ENCODE peak calls at places on chromosomes 2 and 18, in seven cellular contexts. W, O, P, F, C, A and G are unnamed samples. For H3K27me3 and H3K4me1, the result is how much of the 10 kb centered on the place peaks cover.

GRCh38 chr2:170887496-170888265 is 41.4 kb upstream of the GORASP2 start:
- DNase-seq in F (no peak), C (no peak), A (no peak), P (no peak), O (no peak), W (no peak), G (no peak)

GRCh38 chr2:127080941-127081769 is 25.8 kb downstream of the BIN1 start:
- DNase-seq in F (no peak), C (no peak), A (peak), W (peak), P (no peak), O (peak), G (peak)

GRCh38 chr2:223414646-223415045 is 187.5 kb downstream of the SCG2 start:
- DNase-seq in O (peak), C (no peak), A (no peak), P (peak), W (no peak), F (no peak), G (no peak)

GRCh38 chr2:65494078-65494477 is 61.7 kb upstream of the SPRED2 start:
- DNase-seq in F (no peak), P (no peak), A (no peak), C (no peak), W (no peak), O (no peak), G (no peak)

GRCh38 chr2:10591207-10591606 is 98.6 kb downstream of the NOL10 start:
- DNase-seq in A (no peak), W (no peak), O (no peak), P (peak), F (no peak), C (peak), G (no peak)

GRCh38 chr2:106193491-106193976 is 567 bp downstream of the UXS1 start:
- DNase-seq in A (peak), P (no peak), W (no peak), O (no peak), F (peak), C (peak), G (peak)

GRCh38 chr2:29528891-29529520 is 392.4 kb downstream of the ALK start:
- DNase-seq in P (peak), A (no peak), W (no peak), C (no peak), O (no peak), F (no peak), G (no peak)

GRCh38 chr18:77702686-77703085 is 453.0 kb downstream of the GALR1 start:
- DNase-seq in F (peak), W (no peak), O (no peak), C (peak), A (no peak), P (peak), G (no peak)

GRCh38 chr18:23487738-23488625 is 15.3 kb upstream of the RMC1 start:
- DNase-seq in W (no peak), A (peak), O (no peak), P (peak), C (no peak), F (peak), G (no peak)

GRCh38 chr2:111919794-111920608 is 21.6 kb downstream of the MERTK start:
- DNase-seq in W (no peak), C (peak), A (no peak), P (no peak), O (no peak), F (no peak), G (no peak)

GRCh38 chr18:58682429-58683069 is 11.3 kb downstream of the MALT1 start:
- DNase-seq in W (no peak), F (no peak), C (no peak), A (no peak), P (peak), O (no peak), G (no peak)

GRCh38 chr2:157443090-157443489 is 799 bp downstream of the CYTIP start:
- DNase-seq in O (no peak), F (no peak), W (no peak), A (no peak), C (no peak), P (no peak), G (peak)

GRCh38 chr2:5699963-5700362 is 7.8 kb downstream of the SOX11 start:
- DNase-seq in A (no peak), F (no peak), P (no peak), O (no peak), W (no peak), C (no peak), G (no peak)

GRCh38 chr2:5697554-5697953 is 5.4 kb downstream of the SOX11 start:
- DNase-seq in F (no peak), A (no peak), W (no peak), O (no peak), P (no peak), C (no peak), G (no peak)

GRCh38 chr2:5696351-5696740 is 4.2 kb downstream of the SOX11 start:
- DNase-seq in O (no peak), F (no peak), C (no peak), W (no peak), P (peak), A (no peak), G (no peak)

GRCh38 chr2:5696741-5697521 is 4.7 kb downstream of the SOX11 start:
- DNase-seq in F (no peak), A (no peak), W (no peak), C (peak), P (peak), O (no peak), G (no peak)

DNA sequence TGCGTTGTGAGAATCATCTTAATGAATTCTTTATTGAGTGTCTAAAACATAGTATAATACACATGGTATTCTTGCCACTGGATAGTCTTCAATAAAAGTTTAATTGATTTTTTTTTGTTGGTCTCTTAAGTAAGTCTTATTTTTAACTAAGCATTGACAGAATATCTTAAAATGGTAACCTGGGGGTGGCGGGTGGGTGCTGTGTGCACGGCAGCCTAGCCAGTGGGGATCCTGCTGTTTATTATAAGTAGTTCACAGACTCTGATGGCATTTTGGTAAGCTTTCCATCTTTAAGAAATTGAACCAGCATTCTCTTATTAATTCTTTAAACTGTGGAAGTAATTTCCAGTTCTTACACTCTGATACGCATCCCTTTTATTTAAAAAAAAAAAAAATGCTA is 6.0 kb downstream of the SOX11 start:
- DNase-seq in C (no peak), W (no peak), A (no peak), P (no peak), O (no peak), F (no peak), G (no peak)
- H3K27me3 ChIP-seq in C (under half), W (under half), A (under half), P (under half), O (half or more), F (under half), G (under half)

DNA sequence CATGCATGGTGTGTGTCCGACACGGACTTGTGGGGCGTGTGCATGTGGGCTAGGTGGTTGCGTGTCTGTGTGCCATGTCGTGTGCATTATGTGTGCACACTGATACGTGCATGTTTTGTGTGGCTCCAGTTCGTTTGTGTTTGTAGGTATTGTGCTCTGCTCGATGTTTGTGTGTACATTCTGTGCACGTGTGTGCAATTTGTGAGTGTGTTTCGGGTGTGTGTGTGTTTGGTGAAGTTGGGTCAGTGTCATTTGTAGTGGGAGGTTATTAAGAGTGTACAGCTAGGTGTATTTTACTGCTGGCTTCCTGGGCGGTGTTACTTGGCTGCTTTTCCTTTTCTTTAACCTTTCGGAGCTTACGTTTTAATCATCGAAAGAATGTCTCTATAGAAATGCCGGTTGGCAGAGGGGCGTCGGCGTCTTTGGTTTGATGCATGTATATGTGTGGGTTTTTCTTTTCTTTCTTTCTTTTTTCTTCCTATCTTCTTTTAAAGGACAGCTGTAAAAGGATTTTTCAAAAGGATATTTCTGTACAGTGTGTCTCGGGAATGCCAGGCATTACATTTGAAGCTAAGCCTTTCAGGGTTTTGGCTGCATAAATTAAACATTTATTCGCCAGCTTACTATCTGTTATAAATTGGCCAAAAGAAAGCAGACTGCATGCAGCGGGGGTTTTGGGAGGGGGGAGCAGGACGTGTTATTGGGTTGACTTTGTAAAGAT is 1.3 kb downstream of the ASXL3 start:
- DNase-seq in F (no peak), O (no peak), P (no peak), W (no peak), C (no peak), A (no peak), G (no peak)
- H3K4me1 ChIP-seq in F (under half), O (under half), P (under half), W (under half), C (under half), A (under half), G (under half)

GRCh38 chr18:28766027-28766426 is 589.1 kb upstream of the CDH2 start:
- DNase-seq in O (no peak), C (no peak), F (no peak), W (no peak), A (no peak), P (peak), G (no peak)
- H3K27ac ChIP-seq in O (no peak), C (no peak), F (no peak), W (no peak), A (no peak), P (no peak), G (no peak)

GRCh38 chr2:241068942-241069810 is 32.9 kb downstream of the MTERF4 start:
- DNase-seq in F (no peak), W (no peak), C (peak), O (peak), A (peak), P (no peak), G (no peak)

GRCh38 chr2:241069821-241070281 is 32.2 kb downstream of the MTERF4 start:
- DNase-seq in P (no peak), C (peak), W (no peak), O (no peak), F (no peak), A (peak), G (no peak)

GRCh38 chr2:241070811-241071676 is 31.0 kb downstream of the MTERF4 start:
- DNase-seq in C (no peak), P (no peak), F (no peak), A (no peak), O (no peak), W (no peak), G (no peak)

GRCh38 chr2:241071677-241072111 is 30.4 kb downstream of the MTERF4 start:
- DNase-seq in O (no peak), F (no peak), W (no peak), A (no peak), P (no peak), C (no peak), G (no peak)

GRCh38 chr2:241070361-241070760 is 31.7 kb downstream of the MTERF4 start:
- DNase-seq in A (no peak), P (no peak), F (no peak), O (no peak), C (no peak), W (no peak), G (no peak)
- H3K27me3 ChIP-seq in A (under half), P (under half), F (under half), O (under half), C (under half), W (under half), G (under half)

DNA sequence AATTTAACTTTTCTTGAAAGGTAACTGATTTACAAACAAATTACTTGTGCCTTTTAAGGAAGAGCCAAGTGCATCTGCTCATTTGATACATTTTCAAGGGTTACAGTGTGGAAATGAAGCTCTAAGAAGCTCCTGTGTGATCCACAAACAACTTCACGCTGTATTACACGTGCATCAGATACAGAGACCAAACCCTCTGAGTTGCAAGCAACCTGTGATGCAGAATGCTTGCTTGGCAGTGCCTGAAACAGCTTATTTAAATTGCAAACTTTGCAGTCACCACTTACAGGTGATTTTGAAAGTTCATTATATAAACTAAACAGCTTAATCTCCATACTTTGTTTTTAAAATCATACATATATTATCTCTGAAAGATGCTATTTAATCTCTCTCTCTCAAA is 50.1 kb downstream of the ZEB2 start:
- DNase-seq in F (no peak), O (no peak), P (no peak), C (no peak), W (no peak), A (no peak), G (no peak)
- H3K4me1 ChIP-seq in F (under half), O (under half), P (under half), C (under half), W (under half), A (under half), G (under half)

DNA sequence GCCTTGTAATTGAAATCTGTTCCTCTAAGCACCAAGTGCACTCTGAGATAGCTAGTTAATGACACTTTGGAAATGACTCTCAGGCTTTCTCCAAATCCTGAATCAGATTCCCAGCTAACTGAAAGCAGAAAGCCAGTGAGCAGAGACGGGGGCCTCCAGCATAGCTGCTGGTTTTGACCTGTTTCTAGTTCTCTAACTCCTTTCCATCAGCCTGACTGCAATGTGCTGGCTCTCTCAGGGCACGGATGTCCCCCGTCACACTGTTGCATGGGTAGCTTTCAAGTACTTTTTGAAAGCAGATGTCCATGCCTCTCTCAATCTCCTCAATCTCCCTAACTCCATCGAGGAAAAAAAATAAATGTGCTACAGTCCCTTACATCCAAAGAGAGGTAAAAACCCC is 326.5 kb downstream of the SATB2 start:
- DNase-seq in F (no peak), A (no peak), C (no peak), W (no peak), O (no peak), P (no peak), G (no peak)
- H3K27ac ChIP-seq in F (no peak), A (no peak), C (no peak), W (no peak), O (no peak), P (no peak), G (no peak)

GRCh38 chr2:84911135-84911678 is 5.8 kb downstream of the TMSB10 start:
- DNase-seq in C (peak), O (no peak), W (no peak), P (no peak), F (no peak), A (no peak), G (no peak)
- H3K27me3 ChIP-seq in C (under half), O (under half), W (under half), P (under half), F (under half), A (under half), G (under half)

DNA sequence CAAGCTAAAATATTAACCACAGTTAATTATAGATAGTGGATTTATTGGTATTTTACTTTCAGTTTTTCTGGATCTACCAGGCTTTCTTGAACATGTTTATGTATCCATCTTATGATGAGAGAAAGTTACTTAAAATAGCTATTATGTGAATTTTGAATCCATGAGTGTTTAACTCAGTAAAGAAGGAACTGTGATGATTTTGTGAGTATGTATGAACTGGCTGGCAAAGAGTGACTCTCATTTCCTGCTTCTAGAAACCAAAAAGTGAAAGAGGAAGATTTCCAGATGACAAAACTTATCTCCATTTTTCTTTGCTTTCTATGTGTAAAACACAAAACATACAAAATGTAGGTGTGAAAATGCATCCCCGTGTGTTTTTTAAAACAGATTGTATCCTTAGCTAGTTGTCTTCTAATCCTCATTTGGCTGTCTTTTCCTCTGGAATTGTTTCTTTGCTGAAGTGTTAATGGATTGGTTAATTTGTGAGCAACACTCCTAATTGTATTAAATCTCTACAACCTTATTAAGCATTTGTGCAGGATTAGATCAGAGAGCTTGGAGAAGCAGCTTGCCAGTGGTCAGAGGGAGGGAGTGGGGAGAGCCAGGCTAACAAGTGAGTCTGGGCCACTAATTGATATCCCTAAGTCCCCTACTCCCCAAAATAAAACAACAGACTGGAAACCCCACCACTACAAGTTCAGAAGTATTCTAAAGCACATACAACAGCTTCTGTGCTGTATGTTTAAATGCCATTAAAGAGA is 23.9 kb downstream of the PTPRM start:
- DNase-seq in P (peak), O (no peak), A (no peak), C (no peak), W (no peak), F (no peak), G (no peak)
- H3K4me1 ChIP-seq in P (under half), O (under half), A (under half), C (under half), W (under half), F (under half), G (under half)

DNA sequence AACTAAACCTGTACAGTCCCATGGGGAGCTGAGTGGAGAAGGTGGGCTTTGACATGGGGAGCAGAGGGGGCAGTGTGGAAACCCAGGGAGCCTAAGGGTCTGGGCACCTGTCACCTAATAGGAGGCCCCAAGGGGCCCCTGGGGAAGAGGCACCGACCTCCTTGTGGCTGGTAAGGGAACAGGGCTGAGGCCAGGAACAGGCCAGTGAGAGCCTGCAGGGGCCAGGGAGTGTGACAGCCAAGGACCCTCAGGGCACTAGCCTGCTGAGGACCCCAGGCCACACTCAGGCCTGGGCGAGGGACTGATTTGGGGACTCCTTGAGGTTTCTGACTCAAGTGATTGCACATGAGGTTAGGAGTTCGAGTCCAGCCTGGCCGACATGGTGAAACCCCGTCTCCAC is 24.5 kb upstream of the ALPP start:
- DNase-seq in W (no peak), F (no peak), C (no peak), P (no peak), A (no peak), O (no peak), G (no peak)
- H3K27ac ChIP-seq in W (no peak), F (no peak), C (no peak), P (no peak), A (no peak), O (no peak), G (no peak)

GRCh38 chr2:222290691-222291484 is 7.9 kb downstream of the PAX3 start:
- DNase-seq in W (no peak), F (no peak), A (no peak), C (peak), P (peak), O (no peak), G (no peak)

GRCh38 chr2:222292738-222293134 is 6.1 kb downstream of the PAX3 start:
- DNase-seq in W (no peak), P (no peak), C (peak), F (no peak), A (no peak), O (no peak), G (no peak)

GRCh38 chr2:222292113-222292737 is 6.6 kb downstream of the PAX3 start:
- DNase-seq in C (peak), A (no peak), F (no peak), O (no peak), P (no peak), W (no peak), G (no peak)

GRCh38 chr2:222290371-222290690 is 8.5 kb downstream of the PAX3 start:
- DNase-seq in A (no peak), O (no peak), F (no peak), W (no peak), P (no peak), C (peak), G (no peak)

GRCh38 chr2:222291485-222291841 is 7.3 kb downstream of the PAX3 start:
- DNase-seq in P (no peak), O (no peak), A (no peak), C (no peak), F (no peak), W (no peak), G (no peak)
- H3K27me3 ChIP-seq in P (half or more), O (half or more), A (half or more), C (half or more), F (under half), W (half or more), G (half or more)